ENCODE peak calls at places on chromosomes 1 and 21, in five cellular contexts. O is breast epithelium, I is foreskin keratinocyte, N is DND-41, D is A549. Q is an unnamed sample.

GRCh38 chr1:154940213-154940879 is 3.8 kb upstream of the PMVK start:
- DNase-seq in O (no peak), I (no peak), N (no peak), D (no peak), Q (no peak)

GRCh38 chr1:90384152-90384650 is 332.9 kb downstream of the BARHL2 start:
- DNase-seq in O (no peak), I (no peak), N (no peak), D (no peak), Q (no peak)

GRCh38 chr1:14650951-14651350 is 52.5 kb downstream of the KAZN start:
- DNase-seq in O (no peak), I (no peak), N (no peak), D (no peak), Q (no peak)

GRCh38 chr1:226568975-226569741 is 20.6 kb downstream of the STUM start:
- DNase-seq in O (no peak), I (no peak), N (no peak), D (no peak), Q (no peak)

GRCh38 chr21:35506352-35506751 is 457.2 kb upstream of the RUNX1 start:
- DNase-seq in O (no peak), I (no peak), N (no peak), D (no peak), Q (no peak)

GRCh38 chr1:154819628-154820590 is 50.2 kb downstream of the KCNN3 start:
- DNase-seq in O (no peak), I (no peak), N (no peak), D (peak), Q (no peak)

GRCh38 chr1:83114136-83114834 is 884.6 kb downstream of the TTLL7 start:
- DNase-seq in O (no peak), I (no peak), N (no peak), D (no peak), Q (no peak)

GRCh38 chr1:205729945-205730610 is 19.9 kb downstream of the NUCKS1 start:
- DNase-seq in O (no peak), I (no peak), N (no peak), D (no peak), Q (no peak)

GRCh38 chr1:201181323-201181722 is 9.3 kb upstream of the IGFN1 start:
- DNase-seq in O (no peak), I (no peak), N (no peak), D (no peak), Q (no peak)

GRCh38 chr1:59673575-59674467 is 140.9 kb upstream of the HOOK1 start:
- DNase-seq in O (peak), I (peak), N (no peak), D (no peak), Q (no peak)

GRCh38 chr1:183580281-183580682 is 10.0 kb downstream of the NCF2 start:
- DNase-seq in O (no peak), I (no peak), N (peak), D (peak), Q (no peak)

GRCh38 chr1:55081188-55081904 is 42.0 kb downstream of the PCSK9 start:
- DNase-seq in O (no peak), I (peak), N (no peak), D (no peak), Q (no peak)

GRCh38 chr1:10082785-10083479 is 50.2 kb downstream of the UBE4B start:
- DNase-seq in O (no peak), I (peak), N (no peak), D (no peak), Q (no peak)

GRCh38 chr21:45797338-45797737 is 153.8 kb downstream of the PCBP3 start:
- DNase-seq in O (no peak), I (no peak), N (no peak), D (no peak), Q (no peak)

GRCh38 chr1:243179714-243180113 is 75.4 kb downstream of the CEP170 start:
- DNase-seq in O (no peak), I (no peak), N (no peak), D (no peak), Q (no peak)

GRCh38 chr1:107936498-107937481 is 28.2 kb downstream of the VAV3 start:
- DNase-seq in O (peak), I (peak), N (no peak), D (no peak), Q (no peak)

GRCh38 chr1:221794079-221794670 is 52.3 kb upstream of the DUSP10 start:
- DNase-seq in O (no peak), I (no peak), N (no peak), D (no peak), Q (no peak)

GRCh38 chr1:107545056-107545597 is 404.3 kb downstream of the NTNG1 start:
- DNase-seq in O (no peak), I (no peak), N (peak), D (no peak), Q (no peak)

GRCh38 chr1:32765561-32766327 is 51.4 kb downstream of the YARS1 start:
- DNase-seq in O (no peak), I (no peak), N (no peak), D (no peak), Q (no peak)

GRCh38 chr21:35606578-35606977 is 453.7 kb downstream of the SETD4 start:
- DNase-seq in O (no peak), I (peak), N (no peak), D (no peak), Q (no peak)

GRCh38 chr1:53412285-53413174 is 46.7 kb upstream of the DMRTB1 start:
- DNase-seq in O (no peak), I (no peak), N (no peak), D (no peak), Q (no peak)

GRCh38 chr1:174875306-174875705 is 124.4 kb upstream of the CACYBP start:
- DNase-seq in O (peak), I (peak), N (no peak), D (no peak), Q (no peak)
- H3K27ac ChIP-seq in O (peak), I (no peak), N (no peak), D (no peak), Q (no peak)

DNA sequence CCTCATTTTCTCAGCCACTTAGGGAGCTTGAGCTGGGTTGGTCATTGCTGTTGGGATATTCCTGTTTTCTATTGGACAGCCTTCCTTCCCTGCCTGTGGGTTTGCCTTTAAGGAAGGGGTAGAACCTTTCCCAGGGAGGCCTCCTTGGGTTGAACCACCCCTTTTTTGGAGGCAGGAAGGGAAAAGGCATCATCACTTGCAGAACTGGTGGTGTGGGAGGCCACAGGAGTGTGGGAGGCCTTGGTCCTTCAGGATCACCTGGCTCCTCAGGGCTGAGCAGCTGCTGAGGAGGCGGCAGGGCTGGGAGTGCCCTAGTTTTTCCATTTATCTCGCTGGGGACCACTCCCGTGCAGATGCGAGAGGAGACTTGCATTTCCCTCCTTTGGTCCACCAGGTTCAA is 667 bp upstream of the CYB561D1 start:
- DNase-seq in O (no peak), I (no peak), N (no peak), D (no peak), Q (no peak)
- H3K27ac ChIP-seq in O (peak), I (no peak), N (peak), D (peak), Q (peak)

GRCh38 chr1:236158719-236159118 is 16.4 kb downstream of the GPR137B start:
- DNase-seq in O (no peak), I (no peak), N (no peak), D (no peak), Q (no peak)
- H3K27ac ChIP-seq in O (no peak), I (no peak), N (no peak), D (no peak), Q (no peak)

GRCh38 chr1:21635138-21635535 is 34.0 kb downstream of the RAP1GAP start:
- DNase-seq in O (no peak), I (no peak), N (no peak), D (no peak), Q (no peak)

GRCh38 chr1:21633992-21634475 is 35.1 kb downstream of the RAP1GAP start:
- DNase-seq in O (peak), I (no peak), N (no peak), D (peak), Q (no peak)

GRCh38 chr1:21633141-21633755 is 35.9 kb downstream of the RAP1GAP start:
- DNase-seq in O (no peak), I (no peak), N (no peak), D (no peak), Q (no peak)

GRCh38 chr1:21636029-21636428 is 33.1 kb downstream of the RAP1GAP start:
- DNase-seq in O (no peak), I (no peak), N (no peak), D (no peak), Q (no peak)

DNA sequence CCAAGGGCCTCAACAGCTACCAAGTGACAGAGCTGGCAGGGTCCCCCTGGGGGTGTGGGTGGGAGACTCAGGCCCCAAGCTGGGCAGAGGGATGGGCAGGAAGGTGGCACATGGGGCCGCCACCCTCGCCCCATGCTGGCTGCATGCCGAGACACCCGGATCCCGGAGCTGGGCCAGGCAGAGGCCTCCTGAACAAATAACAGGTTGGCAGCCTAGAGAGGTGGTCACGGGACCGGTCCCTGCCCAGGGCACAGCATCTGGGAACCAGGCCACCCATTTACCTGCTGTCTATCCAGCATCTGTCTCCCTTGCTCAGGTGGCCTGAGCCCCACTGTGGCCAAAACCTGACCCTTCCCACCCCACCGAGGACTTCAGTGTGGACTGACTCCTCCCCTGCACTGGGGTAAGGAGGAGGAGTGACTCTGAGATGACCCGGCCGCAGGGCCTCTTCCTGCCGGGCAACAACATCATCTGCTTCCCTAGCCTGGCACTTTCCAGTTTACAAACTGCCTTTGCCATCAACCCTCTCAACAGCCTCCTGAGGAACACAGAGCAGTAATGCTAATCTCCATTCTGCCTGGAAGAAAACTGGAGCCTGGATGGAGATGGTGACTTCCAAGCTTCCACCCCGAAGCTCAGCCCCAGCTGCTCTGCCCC is 34.5 kb downstream of the RAP1GAP start:
- DNase-seq in O (peak), I (no peak), N (no peak), D (peak), Q (no peak)
- H3K27ac ChIP-seq in O (peak), I (no peak), N (no peak), D (peak), Q (peak)

GRCh38 chr21:32257952-32258785 is 20.7 kb downstream of the MIS18A start:
- DNase-seq in O (peak), I (peak), N (peak), D (peak), Q (peak)

GRCh38 chr21:32260130-32260529 is 18.7 kb downstream of the MIS18A start:
- DNase-seq in O (no peak), I (no peak), N (no peak), D (no peak), Q (no peak)

GRCh38 chr21:32253215-32253641 is 25.6 kb downstream of the MIS18A start:
- DNase-seq in O (no peak), I (no peak), N (no peak), D (no peak), Q (no peak)

GRCh38 chr21:32256226-32256625 is 22.6 kb downstream of the MIS18A start:
- DNase-seq in O (no peak), I (no peak), N (no peak), D (no peak), Q (no peak)

DNA sequence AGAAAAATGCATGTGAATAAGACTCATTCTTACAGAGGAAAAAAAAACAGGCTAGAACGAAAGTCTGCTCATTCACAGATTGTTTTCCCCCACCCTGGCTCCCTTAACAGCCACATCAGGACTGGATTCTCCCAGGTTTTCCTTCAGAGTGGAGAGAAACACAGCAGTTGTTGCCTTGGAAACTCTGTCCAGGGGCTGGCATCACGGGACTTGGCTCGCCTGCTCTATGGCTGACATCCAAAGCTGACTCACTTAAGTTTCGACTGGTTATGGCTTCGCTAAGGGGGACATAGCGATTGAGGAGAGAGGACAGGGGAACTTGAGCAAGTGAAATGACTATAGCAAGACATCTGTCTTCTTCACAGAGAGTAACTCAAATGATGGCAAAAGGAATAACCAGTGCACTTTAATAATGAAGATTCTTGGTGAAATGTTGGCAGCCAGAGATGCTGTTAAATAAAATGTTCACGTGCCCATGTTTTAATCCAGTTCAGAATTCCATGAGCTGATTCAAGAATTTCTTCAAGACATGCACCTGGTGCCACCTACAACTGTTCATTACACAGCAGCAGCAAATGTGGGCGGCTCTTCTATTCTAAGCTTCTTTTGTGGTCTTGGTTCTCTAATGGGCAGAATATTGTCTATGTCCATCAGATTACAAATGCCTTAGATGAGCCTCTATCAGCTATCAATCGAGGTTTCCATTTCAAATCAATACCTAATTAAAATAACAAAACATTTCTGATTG is 21.8 kb downstream of the MIS18A start:
- DNase-seq in O (peak), I (peak), N (no peak), D (peak), Q (no peak)
- H3K27ac ChIP-seq in O (peak), I (peak), N (no peak), D (no peak), Q (no peak)

DNA sequence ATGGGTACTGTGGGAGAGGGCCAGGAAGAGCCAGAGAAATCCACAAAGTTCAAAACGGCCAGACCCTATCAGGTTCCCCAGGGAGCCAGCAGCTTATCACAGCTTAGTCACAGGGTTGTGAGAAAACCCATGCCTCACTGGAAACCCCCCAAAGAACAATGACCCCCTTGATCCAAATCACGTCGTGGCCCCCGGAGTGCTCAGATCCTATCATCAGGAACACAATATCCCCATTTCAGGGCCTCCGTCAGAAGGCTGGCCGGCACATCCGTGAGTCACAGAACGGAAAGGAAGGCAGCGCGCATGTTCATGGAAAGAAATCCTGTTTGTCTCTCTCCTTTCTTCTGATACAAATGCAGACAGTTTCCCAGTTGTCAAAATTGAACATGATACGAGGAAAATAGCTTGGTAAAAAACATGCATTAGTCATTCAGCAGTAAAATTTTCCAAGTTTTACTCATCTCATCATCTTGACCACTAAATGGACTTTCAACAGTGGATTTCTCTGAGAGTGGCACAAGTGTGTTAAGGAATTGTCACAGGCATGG is 125.0 kb downstream of the RIPK4 start:
- DNase-seq in O (no peak), I (peak), N (no peak), D (peak), Q (no peak)
- H3K27ac ChIP-seq in O (peak), I (peak), N (no peak), D (peak), Q (no peak)

DNA sequence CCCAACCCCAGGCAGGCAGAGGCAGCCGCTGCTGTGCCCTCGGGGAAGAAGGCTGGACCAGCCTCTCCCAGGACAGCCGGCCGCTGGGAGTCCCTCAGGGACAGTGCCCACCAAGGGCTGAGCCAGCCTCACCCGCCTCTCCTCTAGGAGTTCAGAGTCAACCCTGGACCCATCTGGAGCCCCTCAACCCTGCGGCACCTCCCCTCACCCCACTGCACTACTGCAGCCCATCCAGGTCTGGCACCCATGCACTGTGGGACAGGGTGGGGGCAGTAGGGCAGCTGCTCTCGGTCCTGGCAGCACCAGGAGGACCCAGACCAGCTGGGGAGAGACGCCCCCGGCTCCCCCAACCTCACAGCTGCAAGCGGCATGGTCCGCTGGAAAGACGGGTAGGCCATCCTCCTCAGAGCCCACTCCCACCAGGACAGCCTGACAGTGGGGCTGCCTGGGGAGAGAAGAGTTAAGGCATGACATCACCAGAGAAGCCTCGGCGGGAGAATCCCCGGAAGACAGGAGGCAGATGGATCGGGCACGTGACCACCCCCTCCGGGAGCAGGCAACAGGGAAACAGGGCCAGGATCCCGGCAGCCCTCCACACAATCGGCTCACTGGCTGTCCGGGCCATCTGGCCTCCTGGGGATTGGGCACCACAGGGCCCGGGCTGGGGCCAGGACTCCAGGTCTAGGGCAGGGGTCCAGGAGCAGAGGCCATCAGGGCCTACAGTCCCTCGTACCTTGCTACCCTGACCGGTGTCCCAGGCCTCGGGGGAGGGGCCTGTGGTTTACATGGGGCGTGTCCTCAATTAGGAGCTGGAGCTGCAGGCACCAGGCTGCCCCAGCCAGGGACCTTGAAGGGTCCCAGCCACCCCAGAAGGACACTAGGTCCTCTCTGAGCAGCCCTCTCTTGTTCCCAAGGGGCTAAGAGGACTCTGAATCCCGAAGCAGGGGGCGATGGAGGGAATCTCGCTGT is 3.1 kb downstream of the ACAP3 start:
- DNase-seq in O (peak), I (peak), N (no peak), D (peak), Q (peak)
- H3K27ac ChIP-seq in O (peak), I (peak), N (peak), D (peak), Q (peak)

GRCh38 chr1:116824631-116825399 is 70.6 kb downstream of the CD2 start:
- DNase-seq in O (no peak), I (no peak), N (no peak), D (no peak), Q (no peak)
- H3K27ac ChIP-seq in O (peak), I (no peak), N (peak), D (no peak), Q (no peak)

GRCh38 chr1:223820976-223821375 is 24.8 kb downstream of the TP53BP2 start:
- DNase-seq in O (no peak), I (no peak), N (no peak), D (no peak), Q (no peak)

GRCh38 chr1:223815865-223816264 is 29.9 kb downstream of the TP53BP2 start:
- DNase-seq in O (no peak), I (peak), N (no peak), D (no peak), Q (no peak)

GRCh38 chr1:223820515-223820858 is 25.3 kb downstream of the TP53BP2 start:
- DNase-seq in O (no peak), I (no peak), N (no peak), D (no peak), Q (no peak)

GRCh38 chr1:223824287-223824686 is 21.5 kb downstream of the TP53BP2 start:
- DNase-seq in O (no peak), I (no peak), N (no peak), D (no peak), Q (no peak)

GRCh38 chr1:223819730-223820514 is 25.8 kb downstream of the TP53BP2 start:
- DNase-seq in O (no peak), I (no peak), N (no peak), D (peak), Q (no peak)
- H3K27ac ChIP-seq in O (no peak), I (no peak), N (no peak), D (peak), Q (no peak)

DNA sequence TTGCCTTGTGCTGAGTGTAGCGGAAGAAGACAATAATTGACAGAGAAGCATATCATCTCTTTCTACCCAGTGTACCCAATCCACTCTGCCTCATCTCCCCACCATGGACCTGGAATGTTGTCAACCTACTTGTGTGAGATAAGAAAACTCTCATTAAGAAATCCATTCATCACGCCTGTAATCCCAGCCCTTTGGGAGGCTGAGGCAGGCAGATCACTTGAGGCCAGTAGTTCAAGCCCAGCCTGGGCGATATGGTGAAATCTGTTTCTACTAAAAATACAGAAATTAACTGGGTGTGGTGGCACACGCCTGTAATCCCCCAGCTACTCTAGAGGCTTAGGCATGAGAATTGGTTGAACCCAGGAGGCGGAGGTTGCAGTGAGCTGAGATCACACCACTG is 209.6 kb downstream of the PBX1 start:
- DNase-seq in O (no peak), I (no peak), N (no peak), D (no peak), Q (no peak)
- H3K27ac ChIP-seq in O (peak), I (no peak), N (no peak), D (peak), Q (no peak)